ENCODE peak calls at places on chromosomes 12 and 14, in four cellular contexts. One of them, this sample, is unnamed.

GRCh38 chr12:127292736-127293135 is 974.2 kb upstream of the TMEM132C start:
- DNase-seq in K562: no peak
- DNase-seq in A549: no peak
- DNase-seq in H1: no peak
- DNase-seq in this sample: no peak

GRCh38 chr12:122994140-122994675 is 13.7 kb downstream of the ARL6IP4 start:
- DNase-seq in H1: no peak
- DNase-seq in A549: no peak
- DNase-seq in K562: no peak
- DNase-seq in this sample: no peak

GRCh38 chr12:100824476-100824875 is 29.9 kb downstream of the ANO4 start:
- DNase-seq in H1: no peak
- DNase-seq in A549: no peak
- DNase-seq in K562: no peak
- DNase-seq in this sample: no peak

GRCh38 chr14:61525293-61526011 is 169.9 kb upstream of the HIF1A start:
- DNase-seq in H1: no peak
- DNase-seq in A549: peak
- DNase-seq in K562: peak
- DNase-seq in this sample: no peak

GRCh38 chr12:110744697-110745264 is 2.1 kb upstream of the PPP1CC start:
- DNase-seq in H1: no peak
- DNase-seq in A549: no peak
- DNase-seq in K562: no peak
- DNase-seq in this sample: peak

GRCh38 chr14:50808053-50808452 is 22.9 kb downstream of the NIN start:
- DNase-seq in H1: no peak
- DNase-seq in A549: no peak
- DNase-seq in K562: no peak
- DNase-seq in this sample: no peak

GRCh38 chr12:24455811-24456210 is 493.1 kb downstream of the BCAT1 start:
- DNase-seq in A549: no peak
- DNase-seq in K562: no peak
- DNase-seq in H1: no peak
- DNase-seq in this sample: no peak

GRCh38 chr12:15522574-15523187 is 200.4 kb downstream of the PTPRO start:
- DNase-seq in K562: peak
- DNase-seq in H1: no peak
- DNase-seq in A549: peak
- DNase-seq in this sample: peak

GRCh38 chr12:92553389-92553788 is 149.4 kb upstream of the PLEKHG7 start:
- DNase-seq in K562: peak
- DNase-seq in H1: no peak
- DNase-seq in A549: no peak
- DNase-seq in this sample: no peak

GRCh38 chr14:93054876-93055275 is 60.8 kb downstream of the ITPK1 start:
- DNase-seq in H1: no peak
- DNase-seq in K562: no peak
- DNase-seq in A549: no peak
- DNase-seq in this sample: no peak

GRCh38 chr14:93076755-93077154 is 39.0 kb downstream of the ITPK1 start:
- DNase-seq in A549: no peak
- DNase-seq in H1: no peak
- DNase-seq in K562: no peak
- DNase-seq in this sample: no peak

GRCh38 chr12:113439606-113440030 is 17.4 kb downstream of the SDSL start:
- DNase-seq in K562: peak
- DNase-seq in H1: no peak
- DNase-seq in A549: peak
- DNase-seq in this sample: peak

GRCh38 chr14:87175175-87175574 is 817.8 kb downstream of the GALC start:
- DNase-seq in K562: no peak
- DNase-seq in A549: no peak
- DNase-seq in H1: no peak
- DNase-seq in this sample: no peak

GRCh38 chr14:92352158-92352985 is 29.4 kb downstream of the SLC24A4 start:
- DNase-seq in K562: peak
- DNase-seq in A549: peak
- DNase-seq in H1: peak
- DNase-seq in this sample: peak

GRCh38 chr14:96103560-96104460 is 64.6 kb downstream of the C14orf132 start:
- DNase-seq in K562: no peak
- DNase-seq in H1: no peak
- DNase-seq in A549: no peak
- DNase-seq in this sample: no peak

GRCh38 chr14:54908230-54908629 is 5.6 kb upstream of the GCH1 start:
- DNase-seq in A549: no peak
- DNase-seq in K562: no peak
- DNase-seq in H1: no peak
- DNase-seq in this sample: no peak

GRCh38 chr12:11814362-11814761 is 164.9 kb downstream of the ETV6 start:
- DNase-seq in H1: no peak
- DNase-seq in A549: no peak
- DNase-seq in K562: no peak
- DNase-seq in this sample: peak

GRCh38 chr14:52876311-52876710 is 74.5 kb downstream of the FERMT2 start:
- DNase-seq in A549: no peak
- DNase-seq in K562: no peak
- DNase-seq in H1: no peak
- DNase-seq in this sample: no peak

GRCh38 chr14:22614240-22614799 is 16.2 kb downstream of the ABHD4 start:
- DNase-seq in H1: no peak
- DNase-seq in K562: no peak
- DNase-seq in A549: peak
- DNase-seq in this sample: peak

GRCh38 chr12:3651585-3652424 is 101.1 kb downstream of the CRACR2A start:
- DNase-seq in H1: no peak
- DNase-seq in A549: no peak
- DNase-seq in K562: no peak
- DNase-seq in this sample: no peak

GRCh38 chr12:24756479-24757024 is 192.3 kb downstream of the BCAT1 start:
- DNase-seq in A549: no peak
- DNase-seq in H1: no peak
- DNase-seq in K562: no peak
- DNase-seq in this sample: no peak

GRCh38 chr12:11894890-11895289 is 175.8 kb upstream of the BCL2L14 start:
- DNase-seq in A549: no peak
- DNase-seq in H1: no peak
- DNase-seq in K562: no peak
- DNase-seq in this sample: no peak

GRCh38 chr14:72892879-72893635 is 844 bp downstream of the DPF3 start:
- DNase-seq in A549: no peak
- DNase-seq in K562: peak
- DNase-seq in H1: no peak
- DNase-seq in this sample: no peak

GRCh38 chr14:101022916-101023435 is 119.5 kb upstream of the RTL1 start:
- DNase-seq in K562: no peak
- DNase-seq in H1: no peak
- DNase-seq in A549: no peak
- DNase-seq in this sample: no peak

GRCh38 chr14:38254565-38255407 is 1.1 kb downstream of the CLEC14A start:
- DNase-seq in K562: no peak
- DNase-seq in H1: peak
- DNase-seq in A549: no peak
- DNase-seq in this sample: no peak

GRCh38 chr14:67831122-67831521 is 11.5 kb downstream of the RAD51B start:
- DNase-seq in K562: no peak
- DNase-seq in A549: no peak
- DNase-seq in H1: no peak
- DNase-seq in this sample: no peak

GRCh38 chr12:93915411-93915810 is 233.0 kb upstream of the PLXNC1 start:
- DNase-seq in A549: no peak
- DNase-seq in K562: no peak
- DNase-seq in H1: no peak
- DNase-seq in this sample: no peak

GRCh38 chr12:77813558-77813957 is 17.1 kb upstream of the NAV3 start:
- DNase-seq in A549: no peak
- DNase-seq in H1: no peak
- DNase-seq in K562: no peak
- DNase-seq in this sample: no peak

GRCh38 chr12:12403264-12404248 is 46.7 kb downstream of the BORCS5 start:
- DNase-seq in H1: no peak
- DNase-seq in K562: no peak
- DNase-seq in A549: peak
- DNase-seq in this sample: peak

GRCh38 chr14:72169521-72169920 is 237.3 kb downstream of the RGS6 start:
- DNase-seq in K562: peak
- DNase-seq in H1: no peak
- DNase-seq in A549: no peak
- DNase-seq in this sample: no peak

GRCh38 chr14:24147761-24148428 is 597 bp downstream of the RNF31 start:
- DNase-seq in A549: no peak
- DNase-seq in H1: no peak
- DNase-seq in K562: no peak
- DNase-seq in this sample: no peak

GRCh38 chr14:19823178-19823577 is 19.6 kb downstream of the OR4N2 start:
- DNase-seq in H1: no peak
- DNase-seq in K562: no peak
- DNase-seq in A549: no peak
- DNase-seq in this sample: no peak

GRCh38 chr14:85607571-85608219 is 77.8 kb downstream of the FLRT2 start:
- DNase-seq in K562: no peak
- DNase-seq in H1: no peak
- DNase-seq in A549: no peak
- DNase-seq in this sample: no peak

GRCh38 chr12:70032076-70032475 is 207.0 kb downstream of the MYRFL start:
- DNase-seq in H1: no peak
- DNase-seq in K562: no peak
- DNase-seq in A549: no peak
- DNase-seq in this sample: no peak

GRCh38 chr12:25698782-25699181 is 145.7 kb upstream of the LMNTD1 start:
- DNase-seq in H1: no peak
- DNase-seq in A549: no peak
- DNase-seq in K562: no peak
- DNase-seq in this sample: no peak

GRCh38 chr12:39824505-39825198 is 205.0 kb upstream of the ABCD2 start:
- DNase-seq in A549: no peak
- DNase-seq in H1: no peak
- DNase-seq in K562: no peak
- DNase-seq in this sample: peak

GRCh38 chr12:72207094-72207493 is 65.1 kb upstream of the TRHDE start:
- DNase-seq in H1: no peak
- DNase-seq in A549: no peak
- DNase-seq in K562: no peak
- DNase-seq in this sample: no peak

GRCh38 chr14:65972891-65973290 is 513.3 kb upstream of the CCDC196 start:
- DNase-seq in K562: no peak
- DNase-seq in A549: no peak
- DNase-seq in H1: no peak
- DNase-seq in this sample: no peak

GRCh38 chr12:1284611-1285010 is 293.6 kb downstream of the ERC1 start:
- DNase-seq in K562: no peak
- DNase-seq in A549: no peak
- DNase-seq in H1: no peak
- DNase-seq in this sample: no peak

GRCh38 chr12:1281683-1282366 is 290.8 kb downstream of the ERC1 start:
- DNase-seq in A549: no peak
- DNase-seq in H1: no peak
- DNase-seq in K562: peak
- DNase-seq in this sample: no peak

GRCh38 chr12:1279050-1279449 is 288.0 kb downstream of the ERC1 start:
- DNase-seq in K562: peak
- DNase-seq in H1: no peak
- DNase-seq in A549: no peak
- DNase-seq in this sample: no peak

GRCh38 chr12:1287446-1287975 is 296.5 kb downstream of the ERC1 start:
- DNase-seq in H1: no peak
- DNase-seq in A549: no peak
- DNase-seq in K562: no peak
- DNase-seq in this sample: no peak

GRCh38 chr12:1282670-1283361 is 291.8 kb downstream of the ERC1 start:
- DNase-seq in A549: no peak
- DNase-seq in K562: no peak
- DNase-seq in H1: no peak
- DNase-seq in this sample: no peak
- TF ChIP-seq RNF2 in A549: no peak
- TF ChIP-seq RNF2 in K562: no peak
- TF ChIP-seq RNF2 in H1: no peak
- TF ChIP-seq RNF2 in this sample: no peak

GRCh38 chr12:2076196-2076570 is 23.4 kb downstream of the CACNA1C start:
- DNase-seq in H1: no peak
- DNase-seq in K562: no peak
- DNase-seq in A549: no peak
- DNase-seq in this sample: no peak
- TF ChIP-seq RNF2 in H1: no peak
- TF ChIP-seq RNF2 in K562: no peak
- TF ChIP-seq RNF2 in A549: no peak
- TF ChIP-seq RNF2 in this sample: no peak

GRCh38 chr14:105117710-105118385 is 50.7 kb downstream of the JAG2 start:
- DNase-seq in A549: no peak
- DNase-seq in H1: no peak
- DNase-seq in K562: no peak
- DNase-seq in this sample: no peak
- TF ChIP-seq RNF2 in A549: no peak
- TF ChIP-seq RNF2 in H1: no peak
- TF ChIP-seq RNF2 in K562: no peak
- TF ChIP-seq RNF2 in this sample: no peak

GRCh38 chr12:2317819-2318218 is 265.0 kb downstream of the CACNA1C start:
- DNase-seq in K562: no peak
- DNase-seq in H1: no peak
- DNase-seq in A549: no peak
- DNase-seq in this sample: no peak

GRCh38 chr12:2319136-2319535 is 266.3 kb downstream of the CACNA1C start:
- DNase-seq in K562: no peak
- DNase-seq in H1: no peak
- DNase-seq in A549: no peak
- DNase-seq in this sample: no peak

GRCh38 chr12:2318286-2318685 is 265.5 kb downstream of the CACNA1C start:
- DNase-seq in A549: no peak
- DNase-seq in H1: no peak
- DNase-seq in K562: no peak
- DNase-seq in this sample: no peak

GRCh38 chr12:2322554-2323120 is 269.9 kb downstream of the CACNA1C start:
- DNase-seq in K562: no peak
- DNase-seq in H1: no peak
- DNase-seq in A549: no peak
- DNase-seq in this sample: no peak

GRCh38 chr12:2319747-2320146 is 267.0 kb downstream of the CACNA1C start:
- DNase-seq in H1: no peak
- DNase-seq in K562: no peak
- DNase-seq in A549: no peak
- DNase-seq in this sample: no peak
- TF ChIP-seq RNF2 in H1: no peak
- TF ChIP-seq RNF2 in K562: no peak
- TF ChIP-seq RNF2 in A549: no peak
- TF ChIP-seq RNF2 in this sample: no peak